ENCODE peak calls at places on chromosomes 6 and 20, in six cellular contexts. One of them, this sample, is unnamed.

GRCh38 chr6:116316772-116317467 is 37.2 kb upstream of the TSPYL1 start:
- DNase-seq in left ventricle myocardium inferior: peak
- DNase-seq in brain microvascular endothelial cell: no peak
- DNase-seq in fibroblast of the aortic adventitia: peak
- DNase-seq in progenitor cell of endocrine pancreas: no peak
- DNase-seq in HCT116: no peak
- DNase-seq in this sample: no peak

GRCh38 chr6:25172819-25173218 is 106.4 kb upstream of the CARMIL1 start:
- DNase-seq in fibroblast of the aortic adventitia: peak
- DNase-seq in progenitor cell of endocrine pancreas: no peak
- DNase-seq in HCT116: no peak
- DNase-seq in left ventricle myocardium inferior: no peak
- DNase-seq in brain microvascular endothelial cell: peak
- DNase-seq in this sample: no peak

GRCh38 chr6:125947581-125947980 is 9.0 kb upstream of the HINT3 start:
- DNase-seq in fibroblast of the aortic adventitia: peak
- DNase-seq in brain microvascular endothelial cell: peak
- DNase-seq in HCT116: no peak
- DNase-seq in progenitor cell of endocrine pancreas: no peak
- DNase-seq in left ventricle myocardium inferior: no peak
- DNase-seq in this sample: peak

GRCh38 chr20:36542019-36542488 is 735 bp downstream of the MYL9 start:
- DNase-seq in HCT116: peak
- DNase-seq in left ventricle myocardium inferior: no peak
- DNase-seq in brain microvascular endothelial cell: peak
- DNase-seq in fibroblast of the aortic adventitia: peak
- DNase-seq in progenitor cell of endocrine pancreas: peak
- DNase-seq in this sample: no peak

GRCh38 chr20:59647271-59647670 is 42.9 kb downstream of the PHACTR3 start:
- DNase-seq in fibroblast of the aortic adventitia: no peak
- DNase-seq in HCT116: no peak
- DNase-seq in left ventricle myocardium inferior: no peak
- DNase-seq in progenitor cell of endocrine pancreas: no peak
- DNase-seq in brain microvascular endothelial cell: no peak
- DNase-seq in this sample: no peak

GRCh38 chr20:55354700-55355099 is 650.6 kb downstream of the CBLN4 start:
- DNase-seq in left ventricle myocardium inferior: no peak
- DNase-seq in HCT116: no peak
- DNase-seq in fibroblast of the aortic adventitia: no peak
- DNase-seq in progenitor cell of endocrine pancreas: peak
- DNase-seq in brain microvascular endothelial cell: no peak
- DNase-seq in this sample: no peak

GRCh38 chr6:133466666-133467065 is 225.5 kb downstream of the EYA4 start:
- DNase-seq in fibroblast of the aortic adventitia: peak
- DNase-seq in brain microvascular endothelial cell: peak
- DNase-seq in progenitor cell of endocrine pancreas: no peak
- DNase-seq in left ventricle myocardium inferior: no peak
- DNase-seq in HCT116: no peak
- DNase-seq in this sample: no peak

GRCh38 chr6:104601756-104602155 is 258.0 kb downstream of the HACE1 start:
- DNase-seq in brain microvascular endothelial cell: no peak
- DNase-seq in HCT116: no peak
- DNase-seq in progenitor cell of endocrine pancreas: no peak
- DNase-seq in fibroblast of the aortic adventitia: no peak
- DNase-seq in left ventricle myocardium inferior: no peak
- DNase-seq in this sample: no peak

GRCh38 chr6:92810913-92811312 is 608.4 kb downstream of the EPHA7 start:
- DNase-seq in progenitor cell of endocrine pancreas: peak
- DNase-seq in left ventricle myocardium inferior: no peak
- DNase-seq in HCT116: peak
- DNase-seq in fibroblast of the aortic adventitia: peak
- DNase-seq in brain microvascular endothelial cell: peak
- DNase-seq in this sample: no peak

GRCh38 chr6:156410649-156411048 is 366.5 kb upstream of the ARID1B start:
- DNase-seq in left ventricle myocardium inferior: no peak
- DNase-seq in fibroblast of the aortic adventitia: no peak
- DNase-seq in brain microvascular endothelial cell: no peak
- DNase-seq in progenitor cell of endocrine pancreas: no peak
- DNase-seq in HCT116: no peak
- DNase-seq in this sample: no peak
- TF ChIP-seq CTCF in left ventricle myocardium inferior: peak
- TF ChIP-seq CTCF in fibroblast of the aortic adventitia: peak
- TF ChIP-seq CTCF in brain microvascular endothelial cell: peak
- TF ChIP-seq CTCF in progenitor cell of endocrine pancreas: peak
- TF ChIP-seq CTCF in HCT116: no peak
- TF ChIP-seq CTCF in this sample: no peak

DNA sequence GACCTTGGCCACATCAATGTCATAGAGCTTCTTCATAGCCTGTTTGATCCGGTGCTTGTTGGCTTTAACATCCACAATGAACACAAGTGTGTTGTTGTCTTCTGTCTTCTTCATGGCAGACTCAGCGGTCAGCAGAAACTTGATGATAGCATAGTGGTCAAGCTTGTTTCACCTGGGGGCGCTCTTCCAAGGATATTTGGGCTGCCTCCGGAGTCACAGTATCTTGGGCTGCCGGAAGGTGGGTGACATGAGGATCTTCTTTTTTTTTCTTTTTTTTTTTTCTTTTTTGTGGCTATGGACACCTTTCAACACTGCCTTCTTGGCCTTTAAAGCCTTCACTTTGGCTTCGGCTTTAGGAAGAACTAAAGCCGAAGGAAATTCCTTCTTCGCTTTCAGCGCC is 244.6 kb downstream of the GJA1 start:
- DNase-seq in left ventricle myocardium inferior: no peak
- DNase-seq in progenitor cell of endocrine pancreas: no peak
- DNase-seq in brain microvascular endothelial cell: no peak
- DNase-seq in fibroblast of the aortic adventitia: no peak
- DNase-seq in HCT116: no peak
- DNase-seq in this sample: no peak
- TF ChIP-seq CTCF in left ventricle myocardium inferior: no peak
- TF ChIP-seq CTCF in progenitor cell of endocrine pancreas: no peak
- TF ChIP-seq CTCF in brain microvascular endothelial cell: no peak
- TF ChIP-seq CTCF in fibroblast of the aortic adventitia: no peak
- TF ChIP-seq CTCF in HCT116: peak
- TF ChIP-seq CTCF in this sample: no peak

DNA sequence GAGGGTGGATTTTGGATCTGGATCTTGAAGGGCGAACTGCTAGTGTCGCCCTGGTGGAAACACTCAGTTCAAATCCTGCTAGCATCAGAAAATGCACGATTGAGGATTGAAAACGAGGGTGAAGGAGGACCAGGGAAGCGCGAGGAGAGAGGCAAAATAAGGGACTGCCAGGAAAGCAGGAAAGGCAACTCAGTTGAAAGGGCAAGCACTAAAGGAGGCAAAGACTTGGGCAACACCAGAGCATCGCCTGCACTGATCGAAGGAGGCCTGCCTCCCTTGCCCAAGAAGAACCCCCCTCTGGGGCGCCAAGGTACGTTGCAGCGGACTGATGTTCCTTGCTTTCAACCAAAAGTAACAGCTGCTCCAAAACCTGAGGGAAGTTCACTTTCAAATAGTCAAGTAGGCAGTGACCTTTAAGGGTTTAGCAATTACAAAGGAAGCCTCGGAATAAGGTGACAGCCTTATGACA is 308 bp upstream of the COL21A1 start:
- DNase-seq in HCT116: no peak
- DNase-seq in brain microvascular endothelial cell: no peak
- DNase-seq in left ventricle myocardium inferior: no peak
- DNase-seq in fibroblast of the aortic adventitia: no peak
- DNase-seq in progenitor cell of endocrine pancreas: no peak
- DNase-seq in this sample: no peak
- TF ChIP-seq CTCF in HCT116: no peak
- TF ChIP-seq CTCF in brain microvascular endothelial cell: no peak
- TF ChIP-seq CTCF in left ventricle myocardium inferior: no peak
- TF ChIP-seq CTCF in fibroblast of the aortic adventitia: no peak
- TF ChIP-seq CTCF in progenitor cell of endocrine pancreas: no peak
- TF ChIP-seq CTCF in this sample: no peak

GRCh38 chr6:159758031-159759001 is 3.5 kb upstream of the ACAT2 start:
- DNase-seq in left ventricle myocardium inferior: no peak
- DNase-seq in HCT116: peak
- DNase-seq in progenitor cell of endocrine pancreas: no peak
- DNase-seq in brain microvascular endothelial cell: peak
- DNase-seq in fibroblast of the aortic adventitia: peak
- DNase-seq in this sample: no peak
- TF ChIP-seq CTCF in left ventricle myocardium inferior: no peak
- TF ChIP-seq CTCF in HCT116: no peak
- TF ChIP-seq CTCF in progenitor cell of endocrine pancreas: no peak
- TF ChIP-seq CTCF in brain microvascular endothelial cell: peak
- TF ChIP-seq CTCF in fibroblast of the aortic adventitia: no peak
- TF ChIP-seq CTCF in this sample: no peak

DNA sequence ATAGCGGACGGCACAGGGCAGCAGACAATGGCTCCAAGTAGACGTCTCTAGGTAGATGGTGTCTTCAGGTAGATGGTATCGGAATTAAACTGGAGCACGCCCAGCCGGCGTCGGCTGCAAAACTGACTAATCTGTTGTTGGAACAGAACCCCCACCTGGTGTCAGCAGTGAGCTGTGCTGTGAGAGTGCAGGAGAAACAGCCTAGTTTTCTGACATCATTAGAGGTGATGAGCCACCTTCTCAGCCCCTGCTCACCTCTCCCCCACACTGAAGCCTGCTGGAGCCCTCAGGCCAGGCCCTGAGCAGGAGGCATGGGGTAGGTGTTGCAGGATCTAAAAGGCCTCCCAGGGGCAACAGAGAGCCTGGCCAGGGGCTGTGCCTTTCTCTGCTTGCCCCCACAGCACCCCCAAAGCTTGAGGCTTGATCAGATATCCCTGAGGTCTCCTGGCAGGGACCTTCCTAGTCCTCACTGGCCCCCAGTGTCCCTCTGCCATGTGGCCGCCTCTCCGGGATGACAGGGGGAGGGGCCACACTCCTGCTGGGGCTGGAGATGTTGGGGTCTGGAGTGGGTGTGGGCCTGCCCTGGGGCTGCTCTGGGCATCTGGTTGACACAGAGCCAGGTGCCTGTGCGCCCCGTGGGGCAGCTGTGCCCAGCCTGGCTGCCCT is 6.9 kb upstream of the HELZ2 start:
- DNase-seq in left ventricle myocardium inferior: no peak
- DNase-seq in progenitor cell of endocrine pancreas: no peak
- DNase-seq in brain microvascular endothelial cell: peak
- DNase-seq in fibroblast of the aortic adventitia: peak
- DNase-seq in HCT116: peak
- DNase-seq in this sample: no peak
- TF ChIP-seq CTCF in left ventricle myocardium inferior: peak
- TF ChIP-seq CTCF in progenitor cell of endocrine pancreas: peak
- TF ChIP-seq CTCF in brain microvascular endothelial cell: peak
- TF ChIP-seq CTCF in fibroblast of the aortic adventitia: peak
- TF ChIP-seq CTCF in HCT116: peak
- TF ChIP-seq CTCF in this sample: no peak

DNA sequence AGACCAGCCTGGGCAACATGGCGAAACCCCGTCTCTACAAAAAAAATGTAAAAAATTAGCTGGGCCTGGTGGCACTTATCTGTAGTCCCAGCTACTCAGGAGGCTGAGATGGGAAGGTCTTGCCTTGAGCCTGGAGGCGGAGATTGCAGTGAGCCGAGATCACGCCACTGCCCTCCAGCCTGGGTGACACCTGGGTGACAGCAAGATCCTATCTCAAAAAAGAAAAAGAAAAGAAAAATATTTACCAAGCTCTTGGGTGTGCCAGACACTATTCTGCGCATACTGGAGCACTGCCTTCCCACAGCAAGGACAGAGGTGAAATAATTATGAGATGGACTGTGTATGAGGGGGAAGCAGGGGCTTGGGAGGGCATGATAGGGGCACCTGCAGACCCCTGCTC is 19.6 kb downstream of the POFUT1 start:
- DNase-seq in left ventricle myocardium inferior: no peak
- DNase-seq in progenitor cell of endocrine pancreas: no peak
- DNase-seq in fibroblast of the aortic adventitia: no peak
- DNase-seq in HCT116: no peak
- DNase-seq in brain microvascular endothelial cell: no peak
- DNase-seq in this sample: no peak
- TF ChIP-seq CTCF in left ventricle myocardium inferior: no peak
- TF ChIP-seq CTCF in progenitor cell of endocrine pancreas: no peak
- TF ChIP-seq CTCF in fibroblast of the aortic adventitia: no peak
- TF ChIP-seq CTCF in HCT116: no peak
- TF ChIP-seq CTCF in brain microvascular endothelial cell: no peak
- TF ChIP-seq CTCF in this sample: no peak

This sample was measured in left lung.